ENCODE peak calls at places on chromosomes 4 and X, in eight cellular contexts. C is psoas muscle, V is HepG2, S is cardiac muscle cell, J is heart left ventricle, W is OCI-LY7, R is astrocyte, P is colonic mucosa. E is an unnamed sample.

GRCh38 chrX:110442631-110443030 is 84.0 kb downstream of the RTL9 start:
- DNase-seq in C (no peak), V (peak; percentile 54), S (peak; percentile 50), J (no peak), W (peak; percentile 8), R (peak; percentile 14), P (no peak), E (no peak)

GRCh38 chrX:84735025-84735424 is 232.8 kb upstream of the HDX start:
- DNase-seq in C (no peak), V (peak; percentile 38), S (no peak), J (no peak), W (no peak), R (no peak), P (no peak), E (no peak)

GRCh38 chrX:7047951-7048350 is 99.6 kb upstream of the STS start:
- DNase-seq in C (no peak), V (no peak), S (no peak), J (no peak), W (no peak), R (no peak), P (no peak), E (no peak)

GRCh38 chr4:186190456-186191265 is 706 bp upstream of the CYP4V2 start:
- DNase-seq in C (no peak), V (no peak), S (peak; percentile 60), J (no peak), W (peak; percentile 71), R (peak; percentile 10), P (peak; percentile 53), E (no peak)

GRCh38 chr4:73109493-73109892 is 40.0 kb upstream of the COX18 start:
- DNase-seq in C (no peak), V (no peak), S (no peak), J (no peak), W (no peak), R (no peak), P (no peak), E (no peak)

GRCh38 chrX:106894978-106895452 is 8.1 kb downstream of the RIPPLY1 start:
- DNase-seq in C (peak; percentile 23), V (peak; percentile 51), S (no peak), J (no peak), W (no peak), R (peak; percentile 63), P (no peak), E (no peak)

GRCh38 chrX:112826020-112826419 is 14.6 kb downstream of the AMOT start:
- DNase-seq in C (no peak), V (no peak), S (no peak), J (no peak), W (no peak), R (peak; percentile 41), P (no peak), E (no peak)

GRCh38 chrX:37825225-37825842 is 22.0 kb downstream of the DYNLT3 start:
- DNase-seq in C (no peak), V (peak; percentile 8), S (peak; percentile 62), J (no peak), W (peak; percentile 73), R (no peak), P (peak; percentile 68), E (peak; percentile 37)

GRCh38 chrX:109920325-109920724 is 82.6 kb upstream of the TMEM164 start:
- DNase-seq in C (no peak), V (no peak), S (no peak), J (no peak), W (no peak), R (no peak), P (no peak), E (no peak)

GRCh38 chr4:136599890-136600289 is 932.4 kb downstream of the PCDH18 start:
- DNase-seq in C (no peak), V (peak; percentile 3), S (no peak), J (no peak), W (no peak), R (no peak), P (no peak), E (no peak)

GRCh38 chrX:113833656-113834055 is 750.2 kb upstream of the HTR2C start:
- DNase-seq in C (no peak), V (no peak), S (no peak), J (no peak), W (no peak), R (no peak), P (no peak), E (no peak)

GRCh38 chr4:2400841-2401609 is 17.4 kb downstream of the ZFYVE28 start:
- DNase-seq in C (no peak), V (no peak), S (no peak), J (no peak), W (no peak), R (no peak), P (no peak), E (no peak)

GRCh38 chr4:145352438-145353145 is 129.1 kb upstream of the SMAD1 start:
- DNase-seq in C (no peak), V (no peak), S (no peak), J (no peak), W (no peak), R (peak; percentile 41), P (no peak), E (no peak)

GRCh38 chr4:183984561-183984960 is 79.5 kb downstream of the STOX2 start:
- DNase-seq in C (no peak), V (no peak), S (no peak), J (peak; percentile 48), W (no peak), R (no peak), P (no peak), E (no peak)

GRCh38 chr4:108512615-108513505 is 107.5 kb upstream of the RPL34 start:
- DNase-seq in C (no peak), V (peak; percentile 29), S (peak; percentile 81), J (peak; percentile 28), W (no peak), R (peak; percentile 56), P (peak; percentile 20), E (no peak)

GRCh38 chr4:13436962-13437361 is 47.2 kb downstream of the RAB28 start:
- DNase-seq in C (no peak), V (no peak), S (no peak), J (no peak), W (no peak), R (no peak), P (no peak), E (no peak)

GRCh38 chrX:69065451-69065850 is 99.8 kb downstream of the PJA1 start:
- DNase-seq in C (no peak), V (no peak), S (no peak), J (no peak), W (no peak), R (peak; percentile 45), P (no peak), E (no peak)

DNA sequence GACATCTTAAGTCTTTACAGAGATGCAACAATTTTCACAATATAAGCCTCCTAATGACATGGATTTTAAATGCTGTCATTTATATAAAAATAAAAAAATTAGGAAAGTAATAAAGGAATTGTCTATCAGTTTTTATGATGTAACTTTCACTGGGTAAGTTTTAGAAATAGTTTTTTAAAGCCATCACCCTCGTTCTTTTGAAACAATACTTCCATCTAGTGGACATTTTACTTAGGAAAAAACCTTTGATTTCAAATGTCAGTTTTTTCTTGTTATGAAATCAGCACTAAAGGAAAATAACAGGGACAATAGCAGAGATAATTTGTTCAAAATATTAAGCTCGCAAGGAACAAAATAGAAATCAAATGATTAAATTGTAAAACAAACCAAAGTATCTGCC is 24.3 kb upstream of the NDNF start:
- DNase-seq in C (no peak), V (peak; percentile 7), S (peak; percentile 57), J (no peak), W (peak; percentile 37), R (peak; percentile 31), P (no peak), E (no peak)
- TF ChIP-seq CTCF in C (peak; percentile 66), V (peak; percentile 18), S (peak; percentile 49), J (peak; percentile 67), W (peak; percentile 83), R (peak; percentile 36), P (peak; percentile 46), E (peak; percentile 25)

DNA sequence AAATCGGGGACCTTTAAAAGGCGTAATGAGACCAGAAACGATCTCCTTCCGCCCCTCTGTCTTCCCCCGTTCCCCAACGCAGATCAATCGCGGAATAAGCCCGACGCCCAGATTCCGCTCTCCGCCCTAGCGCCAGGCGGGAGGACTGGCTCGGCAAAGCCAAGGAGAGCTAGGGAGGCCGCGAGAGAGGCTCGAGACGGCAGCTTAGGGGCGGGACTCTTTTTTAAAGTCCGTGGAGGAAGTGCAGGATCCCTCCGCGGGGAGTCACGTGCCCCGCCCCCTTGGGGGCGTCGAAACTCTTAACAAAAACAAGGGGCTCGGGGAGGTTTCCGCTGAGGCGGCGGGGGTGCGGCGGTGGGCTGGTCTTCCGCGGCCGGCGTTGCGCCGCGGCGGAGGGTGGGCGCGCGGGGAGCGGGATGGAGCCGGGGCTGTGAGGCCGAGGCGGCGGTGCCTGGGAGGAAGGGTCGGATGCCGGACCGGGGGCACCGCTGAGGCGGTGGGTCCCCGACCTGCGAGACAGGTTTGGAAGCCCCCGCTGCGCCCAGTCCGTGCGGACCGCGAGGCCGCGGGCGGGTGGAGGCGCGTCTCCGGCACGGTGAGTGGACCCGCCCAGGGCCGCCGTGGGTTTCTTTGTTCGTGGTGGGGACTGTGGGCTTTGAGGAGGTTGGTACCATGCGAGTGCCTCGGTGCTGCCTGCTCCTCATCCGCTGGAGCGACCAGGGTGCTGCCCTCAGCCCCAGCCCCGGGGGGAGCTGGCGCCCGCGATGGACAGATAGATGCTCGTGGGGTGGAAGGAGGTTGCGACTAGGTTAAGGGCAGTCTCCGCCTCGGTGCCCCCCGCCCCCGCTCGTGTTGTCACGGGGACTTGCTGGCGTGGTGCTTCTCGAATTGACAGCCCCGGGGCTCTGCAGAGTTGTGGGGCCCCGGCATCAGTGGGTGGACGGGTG is at the start of gene CCNG2:
- DNase-seq in C (peak; percentile 87), V (peak; percentile 12), S (peak; percentile 95), J (peak; percentile 90), W (peak; percentile 99), R (peak; percentile 95), P (peak; percentile 92), E (peak; percentile 87)
- H3K4me1 ChIP-seq in C (peaks cover 11% of the 10 kb centered on the region), V (peaks cover 27% of the 10 kb centered on the region), S (peaks cover 30% of the 10 kb centered on the region), J (peaks cover 4% of the 10 kb centered on the region), W (peaks cover 60% of the 10 kb centered on the region), R (peaks cover 6% of the 10 kb centered on the region), P (no peaks in the 10 kb centered on the region), E (no peaks in the 10 kb centered on the region)

GRCh38 chrX:153926863-153927685 is 1.0 kb upstream of the ARHGAP4 start:
- DNase-seq in C (peak; percentile 51), V (peak; percentile 72), S (no peak), J (peak; percentile 57), W (peak; percentile 91), R (peak; percentile 9), P (peak; percentile 66), E (peak; percentile 64)
- H3K36me3 ChIP-seq in C (peaks cover 3% of the 10 kb centered on the region), V (peaks cover 8% of the 10 kb centered on the region), S (no peaks in the 10 kb centered on the region), J (peaks cover 16% of the 10 kb centered on the region), W (peaks cover 34% of the 10 kb centered on the region), R (peaks cover under 1% of the 10 kb centered on the region), P (no peaks in the 10 kb centered on the region), E (peaks cover 10% of the 10 kb centered on the region)

GRCh38 chr4:124804041-124804440 is 91.5 kb upstream of the ANKRD50 start:
- DNase-seq in C (no peak), V (no peak), S (no peak), J (no peak), W (no peak), R (no peak), P (no peak), E (no peak)

GRCh38 chr4:124804584-124804983 is 92.1 kb upstream of the ANKRD50 start:
- DNase-seq in C (no peak), V (no peak), S (no peak), J (no peak), W (no peak), R (peak; percentile 33), P (no peak), E (no peak)

GRCh38 chr4:124810814-124811213 is 98.3 kb upstream of the ANKRD50 start:
- DNase-seq in C (no peak), V (no peak), S (no peak), J (no peak), W (no peak), R (no peak), P (no peak), E (no peak)

GRCh38 chr4:124806403-124806802 is 93.9 kb upstream of the ANKRD50 start:
- DNase-seq in C (no peak), V (no peak), S (no peak), J (no peak), W (no peak), R (peak; percentile 81), P (no peak), E (no peak)

GRCh38 chr4:124807421-124807820 is 94.9 kb upstream of the ANKRD50 start:
- DNase-seq in C (no peak), V (no peak), S (no peak), J (no peak), W (no peak), R (no peak), P (no peak), E (no peak)
- TF ChIP-seq CTCF in C (no peak), V (no peak), S (no peak), J (no peak), W (no peak), R (no peak), P (no peak), E (no peak)